ENCODE peak calls at places on chromosomes 16 and 17, in four cellular contexts. I is keratinocyte, K is H1, R is GM23338. E is an unnamed sample.

GRCh38 chr17:6654816-6655731 is 3.5 kb downstream of the C17orf100 start:
- DNase-seq in I (no peak), K (no peak), R (peak; percentile 93), E (peak; percentile 68)

GRCh38 chr17:80888276-80889160 is 103.1 kb upstream of the CHMP6 start:
- DNase-seq in I (no peak), K (no peak), R (no peak), E (no peak)

GRCh38 chr16:8704098-8704497 is 29.7 kb downstream of the ABAT start:
- DNase-seq in I (no peak), K (no peak), R (no peak), E (no peak)

GRCh38 chr16:85555549-85556455 is 57.3 kb upstream of the GSE1 start:
- DNase-seq in I (no peak), K (no peak), R (peak; percentile 83), E (no peak)

GRCh38 chr17:59783221-59784016 is 76.0 kb downstream of the VMP1 start:
- DNase-seq in I (no peak), K (no peak), R (no peak), E (no peak)

GRCh38 chr17:80726558-80727408 is 182.1 kb downstream of the RPTOR start:
- DNase-seq in I (no peak), K (no peak), R (no peak), E (no peak)

GRCh38 chr16:3698941-3699340 is 18.4 kb downstream of the TRAP1 start:
- DNase-seq in I (no peak), K (no peak), R (no peak), E (no peak)

GRCh38 chr17:29980261-29980660 is 38.8 kb downstream of the EFCAB5 start:
- DNase-seq in I (no peak), K (no peak), R (no peak), E (no peak)

GRCh38 chr16:23959069-23959800 is 123.5 kb downstream of the PRKCB start:
- DNase-seq in I (no peak), K (no peak), R (no peak), E (no peak)

GRCh38 chr16:89919535-89920406 is 1.1 kb downstream of the MC1R start:
- DNase-seq in I (no peak), K (no peak), R (no peak), E (no peak)

GRCh38 chr17:66135896-66136295 is 56.0 kb downstream of the CEP112 start:
- DNase-seq in I (no peak), K (no peak), R (no peak), E (no peak)

GRCh38 chr17:6041261-6041660 is 28.9 kb upstream of the WSCD1 start:
- DNase-seq in I (no peak), K (no peak), R (no peak), E (no peak)

GRCh38 chr17:50683434-50684287 is 24.1 kb downstream of the ANKRD40 start:
- DNase-seq in I (no peak), K (no peak), R (no peak), E (no peak)

GRCh38 chr17:81241648-81242420 is 2.7 kb downstream of the NDUFAF8 start:
- DNase-seq in I (no peak), K (peak; percentile 50), R (peak; percentile 85), E (no peak)

GRCh38 chr17:64020068-64020766 is at the start of gene ICAM2:
- DNase-seq in I (no peak), K (no peak), R (peak; percentile 16), E (no peak)

GRCh38 chr17:78131172-78132085 is 858 bp downstream of the TMC8 start:
- DNase-seq in I (no peak), K (no peak), R (no peak), E (no peak)

GRCh38 chr17:49217651-49218413 is 7.3 kb downstream of the ABI3 start:
- DNase-seq in I (no peak), K (no peak), R (no peak), E (no peak)

GRCh38 chr16:66459878-66460277 is 32.8 kb downstream of the BEAN1 start:
- DNase-seq in I (no peak), K (no peak), R (peak; percentile 73), E (no peak)

GRCh38 chr16:81937305-81938038 is 73.8 kb downstream of the SDR42E1 start:
- DNase-seq in I (no peak), K (no peak), R (no peak), E (no peak)

GRCh38 chr17:50576864-50577263 is 16.3 kb downstream of the CACNA1G start:
- DNase-seq in I (no peak), K (no peak), R (no peak), E (no peak)

GRCh38 chr17:7589204-7589868 is 558 bp downstream of the SOX15 start:
- DNase-seq in I (no peak), K (no peak), R (peak; percentile 94), E (no peak)

GRCh38 chr17:19978206-19978802 is 676 bp upstream of the AKAP10 start:
- DNase-seq in I (no peak), K (no peak), R (peak; percentile 56), E (no peak)

GRCh38 chr17:41593306-41594095 is 6.8 kb upstream of the KRT14 start:
- DNase-seq in I (no peak), K (no peak), R (no peak), E (no peak)

GRCh38 chr17:75417054-75417453 is 11.6 kb upstream of the GRB2 start:
- DNase-seq in I (no peak), K (no peak), R (no peak), E (no peak)

GRCh38 chr17:9900744-9901143 is 4.3 kb downstream of the RCVRN start:
- DNase-seq in I (no peak), K (no peak), R (no peak), E (no peak)

GRCh38 chr17:42554250-42555121 is 1.8 kb downstream of the HSD17B1 start:
- DNase-seq in I (no peak), K (no peak), R (peak; percentile 96), E (no peak)

GRCh38 chr17:43025290-43025657 is 243 bp downstream of the RND2 start:
- DNase-seq in I (no peak), K (no peak), R (peak; percentile 75), E (no peak)

GRCh38 chr16:19890901-19891300 is 6.3 kb upstream of the GPRC5B start:
- DNase-seq in I (no peak), K (no peak), R (no peak), E (no peak)

GRCh38 chr17:48335858-48336500 is 94.0 kb downstream of the SKAP1 start:
- DNase-seq in I (no peak), K (no peak), R (peak; percentile 64), E (no peak)

GRCh38 chr17:75404739-75405364 is 626 bp downstream of the GRB2 start:
- DNase-seq in I (no peak), K (no peak), R (peak; percentile 57), E (no peak)

GRCh38 chr16:86768231-86768791 is 190.0 kb downstream of the FOXL1 start:
- DNase-seq in I (no peak), K (no peak), R (peak; percentile 43), E (no peak)

GRCh38 chr17:1095093-1095852 is 84.5 kb downstream of the ABR start:
- DNase-seq in I (no peak), K (no peak), R (no peak), E (no peak)

GRCh38 chr17:80433916-80434666 is 19.1 kb downstream of the ENDOV start:
- DNase-seq in I (no peak), K (no peak), R (no peak), E (no peak)

GRCh38 chr16:27426423-27427408 is 24.7 kb downstream of the IL21R start:
- DNase-seq in I (no peak), K (no peak), R (peak; percentile 49), E (peak; percentile 73)

GRCh38 chr17:55394357-55395021 is 27.1 kb downstream of the MMD start:
- DNase-seq in I (no peak), K (no peak), R (no peak), E (no peak)

DNA sequence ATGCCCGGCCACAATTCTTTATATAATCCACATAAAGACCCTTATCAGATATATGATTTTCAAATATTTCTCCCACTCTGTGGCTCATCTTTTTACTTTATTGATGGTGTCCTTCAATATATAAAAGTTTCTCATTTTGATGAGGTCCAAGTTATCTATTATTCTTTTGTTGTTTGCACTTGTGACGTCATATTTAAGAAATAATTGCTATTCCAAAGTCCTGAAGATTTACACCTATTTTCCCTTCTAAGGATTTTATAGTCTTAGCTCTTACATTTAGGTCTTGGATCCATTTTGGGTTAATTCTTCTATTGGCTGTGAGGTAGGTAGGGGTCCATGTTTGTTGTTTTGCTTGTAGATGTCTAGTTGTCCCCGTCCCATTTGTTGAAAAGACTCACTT is 3.0 kb upstream of the MLYCD start:
- DNase-seq in I (no peak), K (no peak), R (no peak), E (no peak)
- H3K27ac ChIP-seq in I (no peak overlapping the region), K (no peak overlapping the region), R (no peak overlapping the region), E (no peak overlapping the region)

GRCh38 chr17:37742762-37743611 is 1.9 kb downstream of the HNF1B start:
- DNase-seq in I (no peak), K (no peak), R (peak; percentile 63), E (no peak)

GRCh38 chr17:37744961-37745800 is at the start of gene HNF1B:
- DNase-seq in I (no peak), K (no peak), R (peak; percentile 83), E (no peak)

GRCh38 chr17:37743612-37743874 is 1.3 kb downstream of the HNF1B start:
- DNase-seq in I (no peak), K (no peak), R (no peak), E (no peak)

GRCh38 chr17:37744633-37744927 is 279 bp downstream of the HNF1B start:
- DNase-seq in I (no peak), K (no peak), R (no peak), E (no peak)

GRCh38 chr17:37743875-37744632 is 805 bp downstream of the HNF1B start:
- DNase-seq in I (no peak), K (no peak), R (peak; percentile 65), E (no peak)
- H3K27ac ChIP-seq in I (no peak overlapping the region), K (no peak overlapping the region), R (no peak overlapping the region), E (peak overlapping the region; percentile 70)

GRCh38 chr16:57507414-57508083 is 21.3 kb upstream of the DOK4 start:
- DNase-seq in I (no peak), K (no peak), R (peak; percentile 36), E (no peak)

GRCh38 chr16:57510016-57510871 is 24.0 kb upstream of the DOK4 start:
- DNase-seq in I (no peak), K (no peak), R (no peak), E (no peak)

GRCh38 chr16:57512296-57513001 is 23.9 kb downstream of the CCDC102A start:
- DNase-seq in I (no peak), K (no peak), R (no peak), E (no peak)

GRCh38 chr16:57508084-57508425 is 21.8 kb upstream of the DOK4 start:
- DNase-seq in I (no peak), K (no peak), R (no peak), E (no peak)

DNA sequence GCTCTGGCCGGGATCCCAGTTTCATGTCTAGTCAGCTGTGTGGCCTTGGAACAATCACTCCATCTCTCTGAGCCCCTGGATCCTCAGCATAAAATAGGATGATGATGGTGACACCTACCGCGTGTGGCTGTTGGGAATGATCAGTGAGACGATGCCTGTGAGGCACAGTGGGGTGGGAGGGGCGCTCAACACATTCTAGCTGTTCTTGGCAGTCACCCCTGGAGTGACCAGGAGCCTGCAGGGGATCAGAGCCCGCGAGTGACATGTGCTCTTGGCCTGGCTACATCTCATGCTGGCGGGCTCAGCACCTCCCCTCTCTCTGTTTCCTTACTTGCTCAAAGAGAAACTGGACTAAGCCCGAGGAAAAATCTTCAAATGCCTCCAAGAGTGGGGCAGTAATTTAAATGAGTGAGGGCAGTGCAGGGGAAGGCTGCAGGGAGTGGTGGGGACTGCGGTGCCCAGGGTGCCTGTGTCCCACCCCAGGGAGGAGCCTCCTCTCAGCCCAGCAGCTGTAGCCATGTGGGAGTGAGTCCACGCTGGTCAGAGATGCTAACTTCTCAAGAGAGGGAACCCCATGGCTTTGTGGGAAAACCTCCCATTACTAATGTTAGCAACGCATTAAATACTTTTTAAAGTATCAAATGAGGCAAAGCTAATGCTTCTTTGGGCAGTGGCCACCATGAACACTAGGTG is 23.1 kb upstream of the DOK4 start:
- DNase-seq in I (no peak), K (no peak), R (no peak), E (no peak)
- H3K27ac ChIP-seq in I (no peak overlapping the region), K (no peak overlapping the region), R (no peak overlapping the region), E (no peak overlapping the region)

GRCh38 chr16:84532299-84532724 is 27.9 kb upstream of the MEAK7 start:
- DNase-seq in I (peak; percentile 82), K (peak; percentile 87), R (peak; percentile 90), E (no peak)
- H3K27ac ChIP-seq in I (peak overlapping the region; percentile 44), K (peak overlapping the region; percentile 4), R (peak overlapping the region; percentile 84), E (peak overlapping the region; percentile 59)